ENCODE peak calls at places on chromosomes 6 and 20, in six cellular contexts. One of them, this sample, is unnamed.

GRCh38 chr6:29723666-29724588 is 693 bp downstream of the HLA-F start:
- DNase-seq in COR-L47: no peak
- DNase-seq in stimulated activated CD4-positive, alpha-beta T cell treated with anti-CD3 and anti-CD28 coated beads, Interleukin-2, amount 100 ng/mL, for 4 hours: peak
- DNase-seq in activated naive CD8-positive, alpha-beta T cell treated with anti-CD3 and anti-CD28 coated beads, Interleukin-2, amount 50 U/mL, for 24 hours: peak
- DNase-seq in WTC11: peak
- DNase-seq in fibroblast of pulmonary artery: no peak
- DNase-seq in this sample: no peak

GRCh38 chr6:157860505-157860991 is 37.5 kb downstream of the SNX9 start:
- DNase-seq in COR-L47: no peak
- DNase-seq in WTC11: no peak
- DNase-seq in fibroblast of pulmonary artery: no peak
- DNase-seq in stimulated activated CD4-positive, alpha-beta T cell treated with anti-CD3 and anti-CD28 coated beads, Interleukin-2, amount 100 ng/mL, for 4 hours: no peak
- DNase-seq in activated naive CD8-positive, alpha-beta T cell treated with anti-CD3 and anti-CD28 coated beads, Interleukin-2, amount 50 U/mL, for 24 hours: no peak
- DNase-seq in this sample: no peak

GRCh38 chr6:12749531-12750379 is 33.2 kb downstream of the PHACTR1 start:
- DNase-seq in fibroblast of pulmonary artery: no peak
- DNase-seq in activated naive CD8-positive, alpha-beta T cell treated with anti-CD3 and anti-CD28 coated beads, Interleukin-2, amount 50 U/mL, for 24 hours: no peak
- DNase-seq in stimulated activated CD4-positive, alpha-beta T cell treated with anti-CD3 and anti-CD28 coated beads, Interleukin-2, amount 100 ng/mL, for 4 hours: no peak
- DNase-seq in COR-L47: peak
- DNase-seq in WTC11: peak
- DNase-seq in this sample: no peak

GRCh38 chr20:34365765-34366213 is 2.7 kb downstream of the ITCH start:
- DNase-seq in COR-L47: no peak
- DNase-seq in WTC11: no peak
- DNase-seq in activated naive CD8-positive, alpha-beta T cell treated with anti-CD3 and anti-CD28 coated beads, Interleukin-2, amount 50 U/mL, for 24 hours: peak
- DNase-seq in fibroblast of pulmonary artery: no peak
- DNase-seq in stimulated activated CD4-positive, alpha-beta T cell treated with anti-CD3 and anti-CD28 coated beads, Interleukin-2, amount 100 ng/mL, for 4 hours: no peak
- DNase-seq in this sample: no peak

GRCh38 chr20:46665602-46666001 is 14.3 kb upstream of the SLC13A3 start:
- DNase-seq in fibroblast of pulmonary artery: no peak
- DNase-seq in activated naive CD8-positive, alpha-beta T cell treated with anti-CD3 and anti-CD28 coated beads, Interleukin-2, amount 50 U/mL, for 24 hours: no peak
- DNase-seq in WTC11: no peak
- DNase-seq in stimulated activated CD4-positive, alpha-beta T cell treated with anti-CD3 and anti-CD28 coated beads, Interleukin-2, amount 100 ng/mL, for 4 hours: no peak
- DNase-seq in COR-L47: no peak
- DNase-seq in this sample: no peak

GRCh38 chr6:70234561-70235236 is 68.2 kb downstream of the COL9A1 start:
- DNase-seq in WTC11: no peak
- DNase-seq in stimulated activated CD4-positive, alpha-beta T cell treated with anti-CD3 and anti-CD28 coated beads, Interleukin-2, amount 100 ng/mL, for 4 hours: no peak
- DNase-seq in fibroblast of pulmonary artery: no peak
- DNase-seq in activated naive CD8-positive, alpha-beta T cell treated with anti-CD3 and anti-CD28 coated beads, Interleukin-2, amount 50 U/mL, for 24 hours: no peak
- DNase-seq in COR-L47: no peak
- DNase-seq in this sample: no peak

GRCh38 chr6:170205126-170205525 is 85.8 kb downstream of the DLL1 start:
- DNase-seq in stimulated activated CD4-positive, alpha-beta T cell treated with anti-CD3 and anti-CD28 coated beads, Interleukin-2, amount 100 ng/mL, for 4 hours: no peak
- DNase-seq in COR-L47: no peak
- DNase-seq in activated naive CD8-positive, alpha-beta T cell treated with anti-CD3 and anti-CD28 coated beads, Interleukin-2, amount 50 U/mL, for 24 hours: no peak
- DNase-seq in fibroblast of pulmonary artery: no peak
- DNase-seq in WTC11: no peak
- DNase-seq in this sample: no peak

GRCh38 chr6:8064638-8065518 is 689 bp upstream of the BLOC1S5 start:
- DNase-seq in stimulated activated CD4-positive, alpha-beta T cell treated with anti-CD3 and anti-CD28 coated beads, Interleukin-2, amount 100 ng/mL, for 4 hours: no peak
- DNase-seq in fibroblast of pulmonary artery: no peak
- DNase-seq in activated naive CD8-positive, alpha-beta T cell treated with anti-CD3 and anti-CD28 coated beads, Interleukin-2, amount 50 U/mL, for 24 hours: peak
- DNase-seq in COR-L47: no peak
- DNase-seq in WTC11: no peak
- DNase-seq in this sample: no peak

GRCh38 chr20:25017257-25017803 is 24.8 kb upstream of the APMAP start:
- DNase-seq in fibroblast of pulmonary artery: no peak
- DNase-seq in stimulated activated CD4-positive, alpha-beta T cell treated with anti-CD3 and anti-CD28 coated beads, Interleukin-2, amount 100 ng/mL, for 4 hours: no peak
- DNase-seq in WTC11: peak
- DNase-seq in COR-L47: peak
- DNase-seq in activated naive CD8-positive, alpha-beta T cell treated with anti-CD3 and anti-CD28 coated beads, Interleukin-2, amount 50 U/mL, for 24 hours: no peak
- DNase-seq in this sample: no peak

GRCh38 chr6:149026530-149026942 is 279.7 kb downstream of the UST start:
- DNase-seq in activated naive CD8-positive, alpha-beta T cell treated with anti-CD3 and anti-CD28 coated beads, Interleukin-2, amount 50 U/mL, for 24 hours: peak
- DNase-seq in COR-L47: peak
- DNase-seq in fibroblast of pulmonary artery: peak
- DNase-seq in WTC11: peak
- DNase-seq in stimulated activated CD4-positive, alpha-beta T cell treated with anti-CD3 and anti-CD28 coated beads, Interleukin-2, amount 100 ng/mL, for 4 hours: no peak
- DNase-seq in this sample: peak

GRCh38 chr6:106692112-106692822 is 62.9 kb downstream of the QRSL1 start:
- DNase-seq in fibroblast of pulmonary artery: peak
- DNase-seq in COR-L47: no peak
- DNase-seq in stimulated activated CD4-positive, alpha-beta T cell treated with anti-CD3 and anti-CD28 coated beads, Interleukin-2, amount 100 ng/mL, for 4 hours: no peak
- DNase-seq in activated naive CD8-positive, alpha-beta T cell treated with anti-CD3 and anti-CD28 coated beads, Interleukin-2, amount 50 U/mL, for 24 hours: no peak
- DNase-seq in WTC11: peak
- DNase-seq in this sample: no peak

GRCh38 chr6:168372871-168373270 is 53.3 kb upstream of the DACT2 start:
- DNase-seq in WTC11: no peak
- DNase-seq in activated naive CD8-positive, alpha-beta T cell treated with anti-CD3 and anti-CD28 coated beads, Interleukin-2, amount 50 U/mL, for 24 hours: no peak
- DNase-seq in stimulated activated CD4-positive, alpha-beta T cell treated with anti-CD3 and anti-CD28 coated beads, Interleukin-2, amount 100 ng/mL, for 4 hours: no peak
- DNase-seq in fibroblast of pulmonary artery: no peak
- DNase-seq in COR-L47: peak
- DNase-seq in this sample: no peak

GRCh38 chr6:143964667-143965066 is 43.4 kb downstream of the PLAGL1 start:
- DNase-seq in fibroblast of pulmonary artery: peak
- DNase-seq in COR-L47: no peak
- DNase-seq in WTC11: peak
- DNase-seq in activated naive CD8-positive, alpha-beta T cell treated with anti-CD3 and anti-CD28 coated beads, Interleukin-2, amount 50 U/mL, for 24 hours: no peak
- DNase-seq in stimulated activated CD4-positive, alpha-beta T cell treated with anti-CD3 and anti-CD28 coated beads, Interleukin-2, amount 100 ng/mL, for 4 hours: no peak
- DNase-seq in this sample: no peak

GRCh38 chr20:38021373-38021772 is 11.9 kb downstream of the TTI1 start:
- DNase-seq in fibroblast of pulmonary artery: no peak
- DNase-seq in activated naive CD8-positive, alpha-beta T cell treated with anti-CD3 and anti-CD28 coated beads, Interleukin-2, amount 50 U/mL, for 24 hours: no peak
- DNase-seq in COR-L47: no peak
- DNase-seq in WTC11: no peak
- DNase-seq in stimulated activated CD4-positive, alpha-beta T cell treated with anti-CD3 and anti-CD28 coated beads, Interleukin-2, amount 100 ng/mL, for 4 hours: no peak
- DNase-seq in this sample: peak

GRCh38 chr20:36919715-36920333 is 31.7 kb downstream of the SAMHD1 start:
- DNase-seq in activated naive CD8-positive, alpha-beta T cell treated with anti-CD3 and anti-CD28 coated beads, Interleukin-2, amount 50 U/mL, for 24 hours: peak
- DNase-seq in stimulated activated CD4-positive, alpha-beta T cell treated with anti-CD3 and anti-CD28 coated beads, Interleukin-2, amount 100 ng/mL, for 4 hours: peak
- DNase-seq in COR-L47: peak
- DNase-seq in WTC11: no peak
- DNase-seq in fibroblast of pulmonary artery: peak
- DNase-seq in this sample: peak

GRCh38 chr6:141024526-141024925 is 1108.2 kb upstream of the GJE1 start:
- DNase-seq in fibroblast of pulmonary artery: peak
- DNase-seq in WTC11: no peak
- DNase-seq in COR-L47: no peak
- DNase-seq in stimulated activated CD4-positive, alpha-beta T cell treated with anti-CD3 and anti-CD28 coated beads, Interleukin-2, amount 100 ng/mL, for 4 hours: no peak
- DNase-seq in activated naive CD8-positive, alpha-beta T cell treated with anti-CD3 and anti-CD28 coated beads, Interleukin-2, amount 50 U/mL, for 24 hours: no peak
- DNase-seq in this sample: no peak